ENCODE peak calls at places on chromosomes 4 and X, in six cellular contexts. M, Y, D, S, E and N are unnamed samples. For H3K4me1, the result is how much of the 10 kb centered on the place peaks cover.

GRCh38 chr4:82462415-82462831 is 32.0 kb downstream of the ENOPH1 start:
- DNase-seq in D (peak), M (peak), S (peak), E (peak), Y (peak), N (peak)

GRCh38 chr4:38647096-38647819 is 16.7 kb upstream of the KLF3 start:
- DNase-seq in S (no peak), M (no peak), D (no peak), Y (no peak), E (no peak), N (no peak)

GRCh38 chr4:89482248-89482647 is 174.6 kb upstream of the GPRIN3 start:
- DNase-seq in E (peak), S (no peak), D (peak), M (peak), Y (peak), N (peak)

GRCh38 chr4:2831611-2832308 is 11.9 kb upstream of the ADD1 start:
- DNase-seq in M (no peak), S (no peak), Y (no peak), E (no peak), D (no peak), N (no peak)

GRCh38 chrX:74423289-74423985 is 2.1 kb downstream of the SLC16A2 start:
- DNase-seq in E (no peak), M (peak), S (no peak), Y (no peak), D (no peak), N (no peak)

GRCh38 chrX:63661676-63662075 is 123.3 kb downstream of the ARHGEF9 start:
- DNase-seq in D (no peak), Y (peak), S (no peak), E (no peak), M (no peak), N (no peak)

GRCh38 chr4:14130551-14130950 is 503.0 kb upstream of the BOD1L1 start:
- DNase-seq in D (peak), Y (no peak), M (no peak), E (no peak), S (no peak), N (no peak)

GRCh38 chr4:172099376-172099775 is 286.2 kb downstream of the GALNTL6 start:
- DNase-seq in M (no peak), S (no peak), Y (no peak), D (no peak), E (no peak), N (no peak)

GRCh38 chr4:178306565-178306964 is 864.3 kb upstream of the AGA start:
- DNase-seq in M (no peak), E (no peak), S (no peak), Y (peak), D (peak), N (peak)

GRCh38 chrX:69103539-69103938 is 61.7 kb downstream of the PJA1 start:
- DNase-seq in E (no peak), S (no peak), M (no peak), Y (no peak), D (no peak), N (no peak)

GRCh38 chr4:128810331-128810870 is 901 bp downstream of the JADE1 start:
- DNase-seq in D (peak), Y (peak), S (no peak), E (peak), M (no peak), N (peak)

GRCh38 chr4:113998531-113998930 is 19.1 kb upstream of the ARSJ start:
- DNase-seq in Y (no peak), E (no peak), D (no peak), S (no peak), M (no peak), N (no peak)

GRCh38 chr4:165327211-165328100 is at the start of gene MSMO1:
- DNase-seq in D (peak), M (peak), E (peak), S (peak), Y (peak), N (peak)
- H3K23ac ChIP-seq in D (peak), M (peak), E (no peak), S (no peak), Y (peak), N (peak)

GRCh38 chr4:140046037-140046436 is 107.9 kb downstream of the MAML3 start:
- DNase-seq in D (no peak), M (no peak), S (no peak), Y (no peak), E (no peak), N (no peak)
- H3K4me1 ChIP-seq in D (under half), M (under half), S (under half), Y (under half), E (under half), N (under half)

GRCh38 chr4:26648260-26648659 is 64.4 kb downstream of the TBC1D19 start:
- DNase-seq in S (no peak), Y (no peak), M (no peak), E (peak), D (no peak), N (no peak)
- H3K4me3 ChIP-seq in S (no peak), Y (no peak), M (no peak), E (no peak), D (no peak), N (no peak)

GRCh38 chr4:87853891-87854290 is 21.1 kb downstream of the MEPE start:
- DNase-seq in E (no peak), M (no peak), S (no peak), D (no peak), Y (no peak), N (no peak)
- H3K23ac ChIP-seq in E (no peak), M (no peak), S (no peak), D (no peak), Y (no peak), N (no peak)

GRCh38 chrX:116238093-116238492 is 67.5 kb downstream of the AGTR2 start:
- DNase-seq in Y (no peak), D (no peak), M (no peak), S (no peak), E (no peak), N (no peak)
- H3K4me1 ChIP-seq in Y (under half), D (under half), M (under half), S (under half), E (under half), N (under half)

GRCh38 chrX:2677764-2678163 is 13.3 kb upstream of the CD99 start:
- DNase-seq in M (no peak), Y (peak), S (no peak), E (peak), D (peak), N (peak)
- H3K4me3 ChIP-seq in M (no peak), Y (no peak), S (no peak), E (no peak), D (no peak), N (no peak)

DNA sequence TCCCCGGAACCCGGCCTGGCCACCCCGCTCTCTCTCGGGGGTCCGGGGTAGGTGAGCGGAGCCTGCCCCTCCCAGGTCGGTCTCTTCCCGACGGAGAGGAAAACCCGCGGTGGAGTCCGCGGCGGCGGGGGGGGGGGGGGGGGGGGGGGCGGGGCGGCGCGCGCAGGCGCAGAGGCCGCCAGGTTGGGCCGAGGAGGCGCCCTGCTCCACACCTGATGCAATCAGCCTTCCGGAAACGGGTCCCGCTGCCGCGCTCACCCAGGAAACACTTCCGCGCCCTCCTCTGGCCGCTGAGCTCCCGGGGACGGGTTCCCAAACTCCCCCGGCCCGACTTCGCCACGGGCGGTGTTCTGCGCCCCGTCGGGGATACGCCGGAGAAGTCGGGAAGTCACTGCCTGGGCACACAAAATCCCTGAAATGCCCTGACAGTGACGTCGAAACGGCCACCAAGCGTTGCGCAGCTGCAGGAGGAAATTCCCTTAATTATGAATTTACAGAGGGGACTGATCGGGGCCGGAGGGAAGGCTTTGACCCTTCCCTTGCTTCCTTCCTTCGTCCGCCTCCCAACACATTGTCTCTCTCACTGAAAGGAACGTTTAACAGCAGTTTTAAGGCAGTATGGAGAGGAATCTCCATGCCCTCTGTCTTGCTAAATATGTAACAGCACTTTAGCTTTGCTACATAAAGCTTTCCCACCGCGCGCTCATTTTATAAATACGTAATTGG is 2.1 kb upstream of the APBB2 start:
- DNase-seq in M (peak), S (peak), D (peak), Y (peak), E (peak), N (peak)
- H3K23ac ChIP-seq in M (no peak), S (no peak), D (peak), Y (no peak), E (no peak), N (no peak)

GRCh38 chrX:65671966-65672365 is 4.5 kb downstream of the MSN start:
- DNase-seq in D (no peak), M (no peak), S (no peak), E (no peak), Y (peak), N (no peak)
- H3K4me1 ChIP-seq in D (under half), M (under half), S (under half), E (under half), Y (under half), N (under half)

GRCh38 chr4:77163636-77164035 is 6.6 kb downstream of the CCNG2 start:
- DNase-seq in S (no peak), Y (no peak), E (no peak), M (no peak), D (no peak), N (no peak)

GRCh38 chr4:77170926-77171325 is 13.9 kb downstream of the CCNG2 start:
- DNase-seq in S (no peak), E (no peak), D (no peak), M (no peak), Y (no peak), N (peak)

GRCh38 chr4:77169496-77169895 is 12.5 kb downstream of the CCNG2 start:
- DNase-seq in S (no peak), M (no peak), E (no peak), Y (peak), D (peak), N (no peak)

GRCh38 chr4:77167173-77167572 is 10.2 kb downstream of the CCNG2 start:
- DNase-seq in Y (no peak), S (no peak), E (no peak), D (no peak), M (no peak), N (no peak)

DNA sequence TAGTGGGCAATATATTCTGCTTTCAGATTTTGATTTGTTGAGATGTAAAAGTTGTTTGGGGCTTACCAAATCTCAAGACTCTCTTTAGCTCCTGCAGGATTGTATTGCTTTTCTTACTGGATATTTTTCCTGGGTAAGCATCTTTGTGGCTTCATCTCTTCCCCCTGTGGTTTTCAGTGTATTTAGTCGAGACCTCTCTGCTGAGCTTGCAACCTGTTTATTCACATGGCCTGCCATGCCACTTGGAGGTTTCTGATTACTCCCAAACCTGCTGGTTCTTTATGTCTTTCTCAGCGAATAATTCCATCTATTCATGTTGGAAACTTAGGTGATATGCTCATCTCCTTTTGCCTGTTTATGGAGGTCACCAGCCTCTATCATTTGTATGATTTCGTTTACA is 10.9 kb downstream of the CCNG2 start:
- DNase-seq in M (no peak), S (no peak), Y (no peak), D (no peak), E (no peak), N (no peak)
- H3K4me3 ChIP-seq in M (no peak), S (no peak), Y (no peak), D (no peak), E (no peak), N (no peak)